ENCODE peak calls at places on chromosomes 6 and 20, in eight cellular contexts. One of them, this sample, is unnamed.
A peak's percentile ranks its signal among the peaks of the same experiment; 100 is the strongest.

GRCh38 chr6:33620584-33621395 is at the start of gene ITPR3:
- DNase-seq in HFF-Myc: no peak
- DNase-seq in foreskin fibroblast: no peak
- DNase-seq in OCI-LY7: peak; percentile 93
- DNase-seq in aorta: no peak
- DNase-seq in Peyer's patch: peak; percentile 92
- DNase-seq in right atrium auricular region: no peak
- DNase-seq in astrocyte of the cerebellum: peak; percentile 33
- DNase-seq in this sample: no peak

GRCh38 chr6:151514000-151514730 is 20.3 kb downstream of the CCDC170 start:
- DNase-seq in aorta: no peak
- DNase-seq in right atrium auricular region: no peak
- DNase-seq in OCI-LY7: no peak
- DNase-seq in Peyer's patch: no peak
- DNase-seq in HFF-Myc: no peak
- DNase-seq in foreskin fibroblast: no peak
- DNase-seq in astrocyte of the cerebellum: no peak
- DNase-seq in this sample: no peak

GRCh38 chr20:29689411-29690225 is 1567.8 kb upstream of the DEFB115 start:
- DNase-seq in Peyer's patch: peak; percentile 46
- DNase-seq in right atrium auricular region: no peak
- DNase-seq in foreskin fibroblast: no peak
- DNase-seq in astrocyte of the cerebellum: no peak
- DNase-seq in OCI-LY7: no peak
- DNase-seq in aorta: peak; percentile 70
- DNase-seq in HFF-Myc: no peak
- DNase-seq in this sample: peak; percentile 54

GRCh38 chr6:20706293-20707165 is 172.3 kb downstream of the CDKAL1 start:
- DNase-seq in right atrium auricular region: no peak
- DNase-seq in Peyer's patch: no peak
- DNase-seq in OCI-LY7: no peak
- DNase-seq in foreskin fibroblast: no peak
- DNase-seq in HFF-Myc: peak; percentile 40
- DNase-seq in aorta: no peak
- DNase-seq in astrocyte of the cerebellum: no peak
- DNase-seq in this sample: no peak

GRCh38 chr6:158646023-158646888 is 1.7 kb upstream of the DYNLT1 start:
- DNase-seq in HFF-Myc: no peak
- DNase-seq in aorta: no peak
- DNase-seq in right atrium auricular region: peak; percentile 54
- DNase-seq in Peyer's patch: no peak
- DNase-seq in OCI-LY7: no peak
- DNase-seq in astrocyte of the cerebellum: no peak
- DNase-seq in foreskin fibroblast: no peak
- DNase-seq in this sample: no peak

GRCh38 chr20:63877755-63878470 is 12.8 kb downstream of the TPD52L2 start:
- DNase-seq in foreskin fibroblast: no peak
- DNase-seq in HFF-Myc: no peak
- DNase-seq in aorta: no peak
- DNase-seq in right atrium auricular region: no peak
- DNase-seq in OCI-LY7: no peak
- DNase-seq in Peyer's patch: no peak
- DNase-seq in astrocyte of the cerebellum: no peak
- DNase-seq in this sample: no peak

GRCh38 chr6:76861403-76861802 is 601.9 kb downstream of the HTR1B start:
- DNase-seq in HFF-Myc: no peak
- DNase-seq in OCI-LY7: peak; percentile 7
- DNase-seq in astrocyte of the cerebellum: no peak
- DNase-seq in aorta: no peak
- DNase-seq in Peyer's patch: no peak
- DNase-seq in right atrium auricular region: no peak
- DNase-seq in foreskin fibroblast: no peak
- DNase-seq in this sample: no peak

GRCh38 chr6:142845624-142846458 is 99.1 kb downstream of the HIVEP2 start:
- DNase-seq in OCI-LY7: peak; percentile 54
- DNase-seq in foreskin fibroblast: peak; percentile 83
- DNase-seq in aorta: peak; percentile 92
- DNase-seq in astrocyte of the cerebellum: peak; percentile 90
- DNase-seq in HFF-Myc: peak; percentile 35
- DNase-seq in Peyer's patch: peak; percentile 94
- DNase-seq in right atrium auricular region: peak; percentile 83
- DNase-seq in this sample: peak; percentile 81

GRCh38 chr6:34546551-34547321 is 9.4 kb downstream of the SPDEF start:
- DNase-seq in right atrium auricular region: peak; percentile 63
- DNase-seq in HFF-Myc: no peak
- DNase-seq in foreskin fibroblast: no peak
- DNase-seq in astrocyte of the cerebellum: no peak
- DNase-seq in OCI-LY7: no peak
- DNase-seq in aorta: peak; percentile 85
- DNase-seq in Peyer's patch: peak; percentile 80
- DNase-seq in this sample: no peak

GRCh38 chr6:78995346-78995745 is 82.7 kb downstream of the PHIP start:
- DNase-seq in right atrium auricular region: no peak
- DNase-seq in HFF-Myc: no peak
- DNase-seq in OCI-LY7: no peak
- DNase-seq in foreskin fibroblast: no peak
- DNase-seq in aorta: no peak
- DNase-seq in Peyer's patch: no peak
- DNase-seq in astrocyte of the cerebellum: no peak
- DNase-seq in this sample: no peak

GRCh38 chr6:112478036-112478435 is 130.9 kb downstream of the RFPL4B start:
- DNase-seq in astrocyte of the cerebellum: no peak
- DNase-seq in right atrium auricular region: no peak
- DNase-seq in Peyer's patch: no peak
- DNase-seq in foreskin fibroblast: no peak
- DNase-seq in HFF-Myc: no peak
- DNase-seq in OCI-LY7: no peak
- DNase-seq in aorta: no peak
- DNase-seq in this sample: no peak

DNA sequence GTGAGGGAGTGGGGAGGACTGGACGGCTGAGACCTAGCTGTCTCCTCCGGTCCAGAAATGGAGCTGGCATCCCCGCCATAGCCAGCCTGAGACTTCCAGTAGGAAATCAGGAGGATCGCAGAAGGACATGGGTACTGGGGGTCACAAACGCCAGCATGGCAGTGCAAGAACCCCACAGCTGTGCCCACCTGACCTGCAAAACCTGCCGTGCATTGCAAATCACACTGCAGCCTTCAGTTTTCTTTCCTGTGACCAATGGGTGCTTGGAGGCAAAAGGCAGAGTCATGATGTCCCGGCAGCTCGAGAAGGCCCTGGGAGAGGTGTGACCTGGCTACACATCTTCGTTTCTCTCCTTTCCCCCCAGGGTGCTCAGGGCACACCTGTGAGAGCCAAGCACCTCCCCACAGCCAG is 23.3 kb upstream of the PHACTR3 start:
- DNase-seq in HFF-Myc: no peak
- DNase-seq in astrocyte of the cerebellum: no peak
- DNase-seq in right atrium auricular region: no peak
- DNase-seq in aorta: peak; percentile 31
- DNase-seq in Peyer's patch: peak; percentile 22
- DNase-seq in foreskin fibroblast: no peak
- DNase-seq in OCI-LY7: no peak
- DNase-seq in this sample: no peak
- H3K4me3 ChIP-seq in HFF-Myc: no peak overlapping the region
- H3K4me3 ChIP-seq in astrocyte of the cerebellum: no peak overlapping the region
- H3K4me3 ChIP-seq in right atrium auricular region: no peak overlapping the region
- H3K4me3 ChIP-seq in aorta: no peak overlapping the region
- H3K4me3 ChIP-seq in Peyer's patch: no peak overlapping the region
- H3K4me3 ChIP-seq in foreskin fibroblast: no peak overlapping the region
- H3K4me3 ChIP-seq in OCI-LY7: no peak overlapping the region
- H3K4me3 ChIP-seq in this sample: no peak overlapping the region

GRCh38 chr6:45832063-45832462 is 183.6 kb downstream of the CLIC5 start:
- DNase-seq in foreskin fibroblast: no peak
- DNase-seq in HFF-Myc: no peak
- DNase-seq in Peyer's patch: no peak
- DNase-seq in right atrium auricular region: no peak
- DNase-seq in aorta: no peak
- DNase-seq in astrocyte of the cerebellum: no peak
- DNase-seq in OCI-LY7: no peak
- DNase-seq in this sample: no peak

GRCh38 chr6:45827952-45828530 is 187.6 kb downstream of the CLIC5 start:
- DNase-seq in right atrium auricular region: no peak
- DNase-seq in HFF-Myc: no peak
- DNase-seq in foreskin fibroblast: no peak
- DNase-seq in astrocyte of the cerebellum: no peak
- DNase-seq in aorta: no peak
- DNase-seq in Peyer's patch: no peak
- DNase-seq in OCI-LY7: no peak
- DNase-seq in this sample: no peak

GRCh38 chr6:45835725-45836437 is 179.8 kb downstream of the CLIC5 start:
- DNase-seq in astrocyte of the cerebellum: no peak
- DNase-seq in OCI-LY7: no peak
- DNase-seq in aorta: no peak
- DNase-seq in Peyer's patch: no peak
- DNase-seq in foreskin fibroblast: no peak
- DNase-seq in right atrium auricular region: no peak
- DNase-seq in HFF-Myc: no peak
- DNase-seq in this sample: no peak

GRCh38 chr6:45829873-45830272 is 185.8 kb downstream of the CLIC5 start:
- DNase-seq in astrocyte of the cerebellum: no peak
- DNase-seq in foreskin fibroblast: no peak
- DNase-seq in OCI-LY7: no peak
- DNase-seq in right atrium auricular region: no peak
- DNase-seq in aorta: no peak
- DNase-seq in HFF-Myc: no peak
- DNase-seq in Peyer's patch: no peak
- DNase-seq in this sample: no peak

DNA sequence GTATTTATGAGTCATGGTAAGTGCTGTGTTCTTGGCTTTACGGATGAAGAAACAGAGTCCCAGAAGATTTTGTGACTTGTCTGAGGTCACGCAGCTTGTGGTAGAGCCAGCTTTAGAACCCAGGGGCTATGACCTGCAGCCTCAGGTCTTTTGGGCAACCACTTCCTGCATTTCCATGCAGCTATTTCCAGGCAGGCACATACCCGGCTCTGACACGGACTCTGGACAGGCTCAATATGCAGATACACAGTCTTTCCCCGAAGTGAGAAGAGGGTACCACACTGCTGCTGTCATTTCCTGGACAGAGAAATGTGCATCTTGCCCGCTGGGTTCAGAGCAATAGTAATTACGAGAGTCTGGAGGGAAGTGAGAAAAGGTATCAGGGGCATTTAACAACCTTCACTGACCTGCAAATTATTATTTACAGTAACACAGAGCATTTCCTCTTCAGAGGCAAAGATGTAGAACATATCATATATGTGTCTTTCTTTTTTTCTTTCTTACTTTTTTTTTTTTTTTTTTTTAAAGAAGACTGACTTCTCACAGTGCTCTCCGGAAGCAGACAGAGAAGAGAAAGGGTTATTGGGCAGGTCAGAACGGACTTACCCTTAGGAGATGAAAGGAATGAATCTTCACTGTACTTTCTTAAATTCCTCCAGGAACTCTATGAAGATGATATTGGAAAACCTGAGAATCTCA is 185.1 kb downstream of the CLIC5 start:
- DNase-seq in OCI-LY7: peak; percentile 16
- DNase-seq in Peyer's patch: no peak
- DNase-seq in aorta: no peak
- DNase-seq in HFF-Myc: no peak
- DNase-seq in astrocyte of the cerebellum: no peak
- DNase-seq in foreskin fibroblast: no peak
- DNase-seq in right atrium auricular region: no peak
- DNase-seq in this sample: no peak
- H3K4me3 ChIP-seq in OCI-LY7: no peak overlapping the region
- H3K4me3 ChIP-seq in Peyer's patch: no peak overlapping the region
- H3K4me3 ChIP-seq in aorta: no peak overlapping the region
- H3K4me3 ChIP-seq in HFF-Myc: no peak overlapping the region
- H3K4me3 ChIP-seq in astrocyte of the cerebellum: no peak overlapping the region
- H3K4me3 ChIP-seq in foreskin fibroblast: no peak overlapping the region
- H3K4me3 ChIP-seq in right atrium auricular region: no peak overlapping the region
- H3K4me3 ChIP-seq in this sample: no peak overlapping the region

GRCh38 chr6:71403422-71404134 is 115.0 kb downstream of the OGFRL1 start:
- DNase-seq in Peyer's patch: no peak
- DNase-seq in HFF-Myc: no peak
- DNase-seq in foreskin fibroblast: no peak
- DNase-seq in aorta: no peak
- DNase-seq in OCI-LY7: no peak
- DNase-seq in right atrium auricular region: no peak
- DNase-seq in astrocyte of the cerebellum: no peak
- DNase-seq in this sample: no peak
- H3K4me3 ChIP-seq in Peyer's patch: no peak overlapping the region
- H3K4me3 ChIP-seq in HFF-Myc: no peak overlapping the region
- H3K4me3 ChIP-seq in foreskin fibroblast: no peak overlapping the region
- H3K4me3 ChIP-seq in aorta: peak overlapping the region; percentile 14
- H3K4me3 ChIP-seq in OCI-LY7: no peak overlapping the region
- H3K4me3 ChIP-seq in right atrium auricular region: no peak overlapping the region
- H3K4me3 ChIP-seq in astrocyte of the cerebellum: peak overlapping the region; percentile 2
- H3K4me3 ChIP-seq in this sample: peak overlapping the region; percentile 9

GRCh38 chr6:9025796-9026195 is 590.5 kb upstream of the SLC35B3 start:
- DNase-seq in aorta: no peak
- DNase-seq in HFF-Myc: peak; percentile 78
- DNase-seq in OCI-LY7: no peak
- DNase-seq in astrocyte of the cerebellum: no peak
- DNase-seq in right atrium auricular region: no peak
- DNase-seq in Peyer's patch: no peak
- DNase-seq in foreskin fibroblast: peak; percentile 24
- DNase-seq in this sample: no peak

GRCh38 chr6:9028086-9028485 is 592.7 kb upstream of the SLC35B3 start:
- DNase-seq in Peyer's patch: no peak
- DNase-seq in right atrium auricular region: no peak
- DNase-seq in foreskin fibroblast: no peak
- DNase-seq in astrocyte of the cerebellum: no peak
- DNase-seq in HFF-Myc: no peak
- DNase-seq in aorta: no peak
- DNase-seq in OCI-LY7: no peak
- DNase-seq in this sample: no peak

GRCh38 chr6:9020001-9020400 is 584.7 kb upstream of the SLC35B3 start:
- DNase-seq in Peyer's patch: no peak
- DNase-seq in aorta: no peak
- DNase-seq in HFF-Myc: no peak
- DNase-seq in astrocyte of the cerebellum: no peak
- DNase-seq in OCI-LY7: no peak
- DNase-seq in foreskin fibroblast: no peak
- DNase-seq in right atrium auricular region: no peak
- DNase-seq in this sample: no peak

DNA sequence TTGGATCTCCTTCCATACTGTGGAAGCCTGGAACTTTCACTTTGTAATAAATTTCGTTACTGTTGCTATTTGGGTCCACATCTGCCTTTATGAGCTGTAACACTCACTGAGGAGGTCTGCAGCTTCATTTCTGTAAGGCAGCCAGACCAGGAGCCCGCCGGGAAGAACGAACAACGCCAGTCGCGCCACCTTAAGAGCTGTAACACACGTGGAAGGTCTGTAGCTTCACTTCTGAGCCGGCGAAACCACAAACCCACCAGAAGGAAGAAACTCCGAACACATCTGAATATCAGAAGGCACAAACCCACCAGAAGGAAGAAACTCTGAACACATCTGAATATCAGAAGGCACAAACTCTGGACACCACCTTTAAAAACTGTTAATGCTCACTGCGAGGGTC is 589.9 kb upstream of the SLC35B3 start:
- DNase-seq in foreskin fibroblast: peak; percentile 6
- DNase-seq in OCI-LY7: no peak
- DNase-seq in aorta: no peak
- DNase-seq in right atrium auricular region: no peak
- DNase-seq in Peyer's patch: no peak
- DNase-seq in HFF-Myc: no peak
- DNase-seq in astrocyte of the cerebellum: no peak
- DNase-seq in this sample: no peak
- H3K4me3 ChIP-seq in foreskin fibroblast: peak overlapping the region; percentile 18
- H3K4me3 ChIP-seq in OCI-LY7: no peak overlapping the region
- H3K4me3 ChIP-seq in aorta: no peak overlapping the region
- H3K4me3 ChIP-seq in right atrium auricular region: no peak overlapping the region
- H3K4me3 ChIP-seq in Peyer's patch: no peak overlapping the region
- H3K4me3 ChIP-seq in HFF-Myc: no peak overlapping the region
- H3K4me3 ChIP-seq in astrocyte of the cerebellum: no peak overlapping the region
- H3K4me3 ChIP-seq in this sample: no peak overlapping the region

This sample was measured in coronary artery.